ENCODE peak calls at places on chromosomes 6 and 20, in eight cellular contexts. H, S, I, U, W, B, V and M are unnamed samples.

GRCh38 chr6:98924647-98925046 is 23.1 kb downstream of the FBXL4 start:
- DNase-seq in H (no peak), S (no peak), I (peak; percentile 78), U (no peak), W (no peak), B (no peak), V (no peak), M (no peak)

GRCh38 chr6:108798672-108799355 is 49.4 kb upstream of the ARMC2 start:
- DNase-seq in H (peak; percentile 89), S (peak; percentile 45), I (peak; percentile 41), U (no peak), W (peak; percentile 62), B (no peak), V (no peak), M (peak; percentile 38)

GRCh38 chr20:24045621-24046020 is 57.0 kb upstream of the GGTLC1 start:
- DNase-seq in H (no peak), S (no peak), I (no peak), U (no peak), W (peak; percentile 17), B (no peak), V (no peak), M (no peak)

GRCh38 chr6:85068221-85068620 is 303.8 kb upstream of the TBX18 start:
- DNase-seq in H (no peak), S (peak; percentile 12), I (no peak), U (peak; percentile 31), W (no peak), B (no peak), V (no peak), M (no peak)

GRCh38 chr6:13496508-13497180 is 9.2 kb upstream of the GFOD1 start:
- DNase-seq in H (no peak), S (peak; percentile 35), I (no peak), U (no peak), W (no peak), B (no peak), V (no peak), M (no peak)

GRCh38 chr20:52926505-52926904 is 45.7 kb upstream of the TSHZ2 start:
- DNase-seq in H (no peak), S (no peak), I (no peak), U (peak; percentile 26), W (no peak), B (no peak), V (no peak), M (no peak)

GRCh38 chr6:110689275-110689935 is 125.9 kb downstream of the CDK19 start:
- DNase-seq in H (no peak), S (no peak), I (no peak), U (no peak), W (no peak), B (no peak), V (no peak), M (no peak)

GRCh38 chr6:113128020-113128419 is 729.1 kb upstream of the MARCKS start:
- DNase-seq in H (no peak), S (no peak), I (no peak), U (no peak), W (no peak), B (no peak), V (no peak), M (no peak)

GRCh38 chr6:25177629-25178028 is 101.5 kb upstream of the CARMIL1 start:
- DNase-seq in H (no peak), S (no peak), I (no peak), U (no peak), W (no peak), B (no peak), V (no peak), M (no peak)

GRCh38 chr20:41476013-41476441 is 109.4 kb upstream of the EMILIN3 start:
- DNase-seq in H (no peak), S (peak; percentile 79), I (peak; percentile 82), U (peak; percentile 28), W (no peak), B (peak; percentile 79), V (no peak), M (no peak)

DNA sequence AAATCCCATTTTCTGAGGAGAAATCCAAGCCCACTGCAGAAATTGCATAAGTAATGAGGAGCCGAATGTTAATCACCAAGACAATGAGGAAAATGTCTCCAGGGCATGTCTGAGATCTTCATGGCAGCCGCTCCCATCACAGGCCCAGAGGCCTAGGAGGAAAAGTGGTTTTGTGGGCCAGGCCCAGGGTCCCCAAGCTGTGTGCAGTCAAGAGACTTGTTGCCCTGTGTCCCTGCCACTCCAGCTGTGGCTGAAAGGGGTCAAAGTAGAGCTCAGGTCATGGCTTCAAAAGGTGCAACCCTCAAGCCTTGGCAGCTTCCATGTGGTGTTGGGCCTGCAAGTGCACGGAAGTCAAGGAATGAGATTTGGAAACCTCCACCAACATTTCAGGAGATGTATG is 276.6 kb downstream of the KHDRBS2 start:
- DNase-seq in H (peak; percentile 54), S (no peak), I (no peak), U (no peak), W (no peak), B (no peak), V (no peak), M (no peak)
- TF ChIP-seq CTCF in H (no peak), S (no peak), I (no peak), U (no peak), W (no peak), B (no peak), V (no peak), M (no peak)

DNA sequence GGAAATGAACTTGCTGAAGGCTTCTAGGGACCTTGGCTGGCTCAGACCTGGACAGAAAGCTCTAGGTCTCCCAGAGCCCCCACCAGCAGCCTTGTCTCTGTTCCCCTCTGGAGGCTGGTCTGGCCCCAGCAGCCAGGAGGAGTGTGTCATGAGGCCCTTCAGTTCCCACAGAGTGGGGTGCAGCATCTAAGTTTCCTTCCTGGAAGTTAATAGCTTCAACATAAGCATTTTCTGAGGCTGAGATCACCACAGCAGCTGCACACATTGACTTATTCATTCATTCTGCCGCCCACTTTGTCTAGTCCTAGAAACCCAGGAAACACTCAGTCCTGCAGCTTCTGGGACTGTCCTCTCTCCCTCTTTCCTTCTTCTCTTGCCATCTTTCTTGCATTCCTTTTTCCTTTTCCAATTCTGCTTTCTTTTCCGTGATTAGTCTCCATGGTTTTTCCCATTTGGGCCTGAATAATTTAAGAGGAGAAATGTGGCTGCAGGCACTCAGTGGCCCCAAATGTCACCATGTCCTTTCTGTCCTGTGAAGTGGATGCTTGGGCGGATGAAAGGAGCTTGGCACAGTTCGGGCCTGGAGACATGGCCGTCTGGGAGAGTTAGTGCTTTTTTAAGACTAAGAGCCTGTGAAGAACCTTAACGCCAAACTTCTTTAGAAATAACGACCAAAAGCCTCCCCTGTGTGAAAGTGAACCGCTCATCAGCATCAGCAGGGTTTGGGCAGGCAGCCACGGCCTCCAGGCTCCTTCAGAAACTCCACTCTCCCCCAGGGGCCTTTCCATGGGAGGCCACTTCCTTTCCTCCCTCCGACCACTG is 31.0 kb upstream of the PCMTD2 start:
- DNase-seq in H (no peak), S (peak; percentile 73), I (no peak), U (peak; percentile 87), W (no peak), B (peak; percentile 91), V (no peak), M (no peak)
- TF ChIP-seq CTCF in H (no peak), S (peak; percentile 17), I (no peak), U (no peak), W (no peak), B (no peak), V (no peak), M (no peak)

DNA sequence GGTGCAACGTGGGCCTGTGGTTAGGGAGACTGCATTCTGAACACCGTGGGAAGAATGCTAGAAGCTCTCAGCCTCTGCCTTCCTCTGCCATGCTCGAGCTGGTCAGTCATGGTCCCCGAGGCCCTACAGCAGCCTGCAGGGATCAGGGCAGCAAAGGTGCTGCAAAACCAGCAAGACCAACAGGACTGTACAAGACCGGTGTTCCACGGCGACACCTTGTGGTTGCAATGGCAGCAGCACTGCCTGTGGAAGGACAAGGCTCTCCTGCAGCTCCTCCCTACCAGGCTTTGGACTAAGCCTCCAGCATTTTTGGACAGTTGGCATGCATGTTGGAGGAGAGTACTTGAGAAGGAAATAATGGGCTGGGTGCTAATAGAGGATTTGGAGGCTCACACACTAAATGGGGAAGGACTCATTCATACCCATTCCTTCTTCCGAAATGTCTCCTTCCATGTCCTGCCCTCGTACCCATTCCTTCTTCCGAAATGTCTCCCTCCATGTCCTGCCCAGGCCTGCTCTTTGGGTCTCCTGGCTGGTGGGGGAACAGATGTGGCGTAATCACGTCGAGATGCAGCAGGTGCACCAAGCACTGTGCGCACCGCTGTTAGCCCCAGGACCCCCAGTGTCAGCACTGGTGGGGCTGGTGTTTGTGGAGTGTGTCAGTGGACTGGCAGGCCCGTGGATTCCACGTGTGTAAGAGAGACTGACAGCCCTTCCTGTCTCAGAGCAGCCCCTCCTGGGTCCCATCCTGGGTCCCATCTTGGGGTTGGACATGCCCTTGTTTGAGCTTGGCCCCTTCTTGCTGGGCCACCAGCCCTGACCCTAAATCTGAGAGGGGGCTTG is 18.6 kb upstream of the MYT1 start:
- DNase-seq in H (peak; percentile 55), S (no peak), I (no peak), U (no peak), W (no peak), B (no peak), V (peak; percentile 9), M (peak; percentile 14)
- TF ChIP-seq CTCF in H (no peak), S (peak; percentile 24), I (no peak), U (peak; percentile 14), W (no peak), B (peak; percentile 19), V (peak; percentile 15), M (no peak)

GRCh38 chr20:62624325-62624690 is 18.0 kb upstream of the SLCO4A1 start:
- DNase-seq in H (peak; percentile 93), S (no peak), I (peak; percentile 43), U (no peak), W (no peak), B (no peak), V (peak; percentile 52), M (no peak)

GRCh38 chr20:62622877-62623487 is 19.3 kb upstream of the SLCO4A1 start:
- DNase-seq in H (peak; percentile 86), S (no peak), I (no peak), U (no peak), W (no peak), B (no peak), V (no peak), M (no peak)

GRCh38 chr20:62622178-62622876 is 20.0 kb upstream of the SLCO4A1 start:
- DNase-seq in H (no peak), S (no peak), I (no peak), U (no peak), W (no peak), B (no peak), V (no peak), M (no peak)

GRCh38 chr20:62624719-62625455 is 17.4 kb upstream of the SLCO4A1 start:
- DNase-seq in H (peak; percentile 88), S (no peak), I (peak; percentile 56), U (no peak), W (no peak), B (no peak), V (no peak), M (no peak)

DNA sequence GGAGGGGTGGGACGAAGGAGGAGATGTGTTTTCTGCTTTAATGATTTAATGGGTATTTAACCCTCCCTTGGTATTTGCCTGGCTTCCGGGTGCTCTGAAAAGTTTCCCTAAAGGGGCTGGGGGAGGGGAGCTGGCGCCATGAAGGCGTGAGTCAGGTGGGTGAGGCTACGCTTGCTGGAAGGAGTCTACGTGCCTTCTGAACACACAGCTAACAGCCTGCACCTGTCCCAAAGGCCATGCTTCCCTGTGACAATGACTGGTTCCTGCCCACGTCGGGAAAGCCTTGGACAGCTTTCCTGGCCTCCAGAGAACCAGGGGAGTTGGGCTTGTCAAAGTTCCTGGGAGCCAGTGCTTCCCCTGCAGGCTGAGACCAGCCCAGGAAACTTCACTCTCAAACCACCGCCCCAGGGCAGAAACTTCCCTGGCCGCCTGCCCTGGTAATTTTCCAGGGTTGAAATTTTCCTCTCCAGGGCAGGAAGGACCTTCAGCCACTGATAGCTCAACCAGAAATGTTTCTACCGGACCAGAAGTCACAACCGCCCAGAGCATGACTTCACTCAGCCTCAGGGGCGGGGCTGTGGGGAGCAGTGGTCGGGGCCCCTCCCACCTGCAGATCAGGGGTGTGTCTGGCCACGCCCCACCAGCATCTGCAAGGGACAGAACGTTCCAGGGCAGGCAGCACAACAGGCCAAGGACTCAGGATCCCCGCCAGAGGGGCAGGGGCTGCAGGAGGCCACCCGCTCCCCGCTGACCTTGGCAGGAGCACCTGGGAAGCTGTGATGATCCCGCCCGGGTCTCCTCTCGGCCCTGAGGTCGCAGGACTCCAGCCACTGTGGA is 18.6 kb upstream of the SLCO4A1 start:
- DNase-seq in H (peak; percentile 99), S (peak; percentile 94), I (peak; percentile 99), U (peak; percentile 85), W (peak; percentile 84), B (peak; percentile 72), V (peak; percentile 94), M (peak; percentile 96)
- TF ChIP-seq CTCF in H (peak; percentile 6), S (peak; percentile 16), I (no peak), U (no peak), W (no peak), B (no peak), V (no peak), M (no peak)